ENCODE peak calls at places on chromosomes 16 and 17, in four cellular contexts. V, S, W and T are unnamed samples.

GRCh38 chr17:28967240-28968135 is 16.2 kb upstream of the PHF12 start:
- DNase-seq in S (no peak), W (no peak), V (no peak), T (no peak)

GRCh38 chr17:4331614-4332013 is 34.9 kb downstream of the UBE2G1 start:
- DNase-seq in S (no peak), V (no peak), W (no peak), T (no peak)

GRCh38 chr17:78127240-78127887 is 1.2 kb downstream of the TMC6 start:
- DNase-seq in S (no peak), V (no peak), W (no peak), T (peak; percentile 70)

GRCh38 chr17:43834106-43834505 is 1.2 kb upstream of the MPP3 start:
- DNase-seq in S (peak; percentile 59), W (no peak), V (no peak), T (no peak)

GRCh38 chr17:60901222-60901621 is 223.6 kb downstream of the BCAS3 start:
- DNase-seq in W (no peak), V (peak; percentile 1), S (no peak), T (no peak)

GRCh38 chr17:41792835-41793748 is 6.6 kb upstream of the JUP start:
- DNase-seq in V (no peak), W (no peak), S (peak; percentile 45), T (peak; percentile 64)

GRCh38 chr17:77140166-77140877 is 447 bp upstream of the SEC14L1 start:
- DNase-seq in V (peak; percentile 97), S (peak; percentile 98), W (peak; percentile 100), T (peak; percentile 100)

GRCh38 chr16:85588562-85589503 is 24.3 kb upstream of the GSE1 start:
- DNase-seq in W (no peak), S (no peak), V (no peak), T (no peak)